ENCODE peak calls at places on chromosomes 16 and 17, in seven cellular contexts. One of them, this sample, is unnamed.

GRCh38 chr17:49344914-49345313 is 17.1 kb downstream of the ZNF652 start:
- DNase-seq in T-cell: no peak
- DNase-seq in thoracic aorta: no peak
- DNase-seq in AG09319: no peak
- DNase-seq in stimulated activated naive CD8-positive, alpha-beta T cell treated with anti-CD3 and anti-CD28 coated beads, Interleukin-15, Interleukin-2, amounts not matched to agents 100 U/mL and 50 U/mL, for 24 hours: no peak
- DNase-seq in stimulated activated naive CD4-positive, alpha-beta T cell: no peak
- DNase-seq in SHP77: no peak
- DNase-seq in this sample: no peak

GRCh38 chr17:28547623-28548416 is 4.6 kb downstream of the UNC119 start:
- DNase-seq in T-cell: peak
- DNase-seq in thoracic aorta: no peak
- DNase-seq in AG09319: no peak
- DNase-seq in stimulated activated naive CD8-positive, alpha-beta T cell treated with anti-CD3 and anti-CD28 coated beads, Interleukin-15, Interleukin-2, amounts not matched to agents 100 U/mL and 50 U/mL, for 24 hours: peak
- DNase-seq in stimulated activated naive CD4-positive, alpha-beta T cell: peak
- DNase-seq in SHP77: peak
- DNase-seq in this sample: peak

GRCh38 chr17:72456026-72456569 is 335.3 kb downstream of the SOX9 start:
- DNase-seq in T-cell: no peak
- DNase-seq in thoracic aorta: no peak
- DNase-seq in AG09319: no peak
- DNase-seq in stimulated activated naive CD8-positive, alpha-beta T cell treated with anti-CD3 and anti-CD28 coated beads, Interleukin-15, Interleukin-2, amounts not matched to agents 100 U/mL and 50 U/mL, for 24 hours: no peak
- DNase-seq in stimulated activated naive CD4-positive, alpha-beta T cell: no peak
- DNase-seq in SHP77: no peak
- DNase-seq in this sample: no peak

GRCh38 chr17:74427048-74427762 is 4.7 kb upstream of the GPRC5C start:
- DNase-seq in T-cell: no peak
- DNase-seq in thoracic aorta: no peak
- DNase-seq in AG09319: no peak
- DNase-seq in stimulated activated naive CD8-positive, alpha-beta T cell treated with anti-CD3 and anti-CD28 coated beads, Interleukin-15, Interleukin-2, amounts not matched to agents 100 U/mL and 50 U/mL, for 24 hours: no peak
- DNase-seq in stimulated activated naive CD4-positive, alpha-beta T cell: no peak
- DNase-seq in SHP77: no peak
- DNase-seq in this sample: no peak

GRCh38 chr16:57821149-57821971 is 19.1 kb upstream of the KIFC3 start:
- DNase-seq in T-cell: no peak
- DNase-seq in thoracic aorta: no peak
- DNase-seq in AG09319: no peak
- DNase-seq in stimulated activated naive CD8-positive, alpha-beta T cell treated with anti-CD3 and anti-CD28 coated beads, Interleukin-15, Interleukin-2, amounts not matched to agents 100 U/mL and 50 U/mL, for 24 hours: no peak
- DNase-seq in stimulated activated naive CD4-positive, alpha-beta T cell: no peak
- DNase-seq in SHP77: no peak
- DNase-seq in this sample: no peak

GRCh38 chr16:88922114-88922825 is 54.7 kb downstream of the CBFA2T3 start:
- DNase-seq in T-cell: no peak
- DNase-seq in thoracic aorta: peak
- DNase-seq in AG09319: peak
- DNase-seq in stimulated activated naive CD8-positive, alpha-beta T cell treated with anti-CD3 and anti-CD28 coated beads, Interleukin-15, Interleukin-2, amounts not matched to agents 100 U/mL and 50 U/mL, for 24 hours: no peak
- DNase-seq in stimulated activated naive CD4-positive, alpha-beta T cell: no peak
- DNase-seq in SHP77: no peak
- DNase-seq in this sample: no peak

GRCh38 chr16:10355589-10355988 is 30.3 kb upstream of the ATF7IP2 start:
- DNase-seq in T-cell: no peak
- DNase-seq in thoracic aorta: no peak
- DNase-seq in AG09319: no peak
- DNase-seq in stimulated activated naive CD8-positive, alpha-beta T cell treated with anti-CD3 and anti-CD28 coated beads, Interleukin-15, Interleukin-2, amounts not matched to agents 100 U/mL and 50 U/mL, for 24 hours: no peak
- DNase-seq in stimulated activated naive CD4-positive, alpha-beta T cell: no peak
- DNase-seq in SHP77: no peak
- DNase-seq in this sample: no peak

GRCh38 chr16:31695667-31696066 is 168.0 kb downstream of the AHSP start:
- DNase-seq in T-cell: peak
- DNase-seq in thoracic aorta: no peak
- DNase-seq in AG09319: no peak
- DNase-seq in stimulated activated naive CD8-positive, alpha-beta T cell treated with anti-CD3 and anti-CD28 coated beads, Interleukin-15, Interleukin-2, amounts not matched to agents 100 U/mL and 50 U/mL, for 24 hours: no peak
- DNase-seq in stimulated activated naive CD4-positive, alpha-beta T cell: peak
- DNase-seq in SHP77: no peak
- DNase-seq in this sample: peak

GRCh38 chr17:28571255-28572122 is at the start of gene PIGS:
- DNase-seq in T-cell: peak
- DNase-seq in thoracic aorta: peak
- DNase-seq in AG09319: peak
- DNase-seq in stimulated activated naive CD8-positive, alpha-beta T cell treated with anti-CD3 and anti-CD28 coated beads, Interleukin-15, Interleukin-2, amounts not matched to agents 100 U/mL and 50 U/mL, for 24 hours: peak
- DNase-seq in stimulated activated naive CD4-positive, alpha-beta T cell: peak
- DNase-seq in SHP77: peak
- DNase-seq in this sample: peak

GRCh38 chr16:11329080-11329491 is 16.2 kb upstream of the RMI2 start:
- DNase-seq in T-cell: no peak
- DNase-seq in thoracic aorta: no peak
- DNase-seq in AG09319: no peak
- DNase-seq in stimulated activated naive CD8-positive, alpha-beta T cell treated with anti-CD3 and anti-CD28 coated beads, Interleukin-15, Interleukin-2, amounts not matched to agents 100 U/mL and 50 U/mL, for 24 hours: no peak
- DNase-seq in stimulated activated naive CD4-positive, alpha-beta T cell: no peak
- DNase-seq in SHP77: no peak
- DNase-seq in this sample: no peak

GRCh38 chr17:14212401-14212800 is 24.3 kb downstream of the CDRT15 start:
- DNase-seq in T-cell: no peak
- DNase-seq in thoracic aorta: no peak
- DNase-seq in AG09319: no peak
- DNase-seq in stimulated activated naive CD8-positive, alpha-beta T cell treated with anti-CD3 and anti-CD28 coated beads, Interleukin-15, Interleukin-2, amounts not matched to agents 100 U/mL and 50 U/mL, for 24 hours: no peak
- DNase-seq in stimulated activated naive CD4-positive, alpha-beta T cell: no peak
- DNase-seq in SHP77: no peak
- DNase-seq in this sample: no peak

GRCh38 chr16:11679250-11679649 is 11.0 kb downstream of the SNN start:
- DNase-seq in T-cell: no peak
- DNase-seq in thoracic aorta: no peak
- DNase-seq in AG09319: no peak
- DNase-seq in stimulated activated naive CD8-positive, alpha-beta T cell treated with anti-CD3 and anti-CD28 coated beads, Interleukin-15, Interleukin-2, amounts not matched to agents 100 U/mL and 50 U/mL, for 24 hours: no peak
- DNase-seq in stimulated activated naive CD4-positive, alpha-beta T cell: no peak
- DNase-seq in SHP77: no peak
- DNase-seq in this sample: no peak

GRCh38 chr16:69865701-69866100 is 85.4 kb upstream of the CLEC18A start:
- DNase-seq in T-cell: no peak
- DNase-seq in thoracic aorta: no peak
- DNase-seq in AG09319: no peak
- DNase-seq in stimulated activated naive CD8-positive, alpha-beta T cell treated with anti-CD3 and anti-CD28 coated beads, Interleukin-15, Interleukin-2, amounts not matched to agents 100 U/mL and 50 U/mL, for 24 hours: no peak
- DNase-seq in stimulated activated naive CD4-positive, alpha-beta T cell: no peak
- DNase-seq in SHP77: no peak
- DNase-seq in this sample: no peak

GRCh38 chr17:79136596-79136995 is 62.0 kb downstream of the ENGASE start:
- DNase-seq in T-cell: no peak
- DNase-seq in thoracic aorta: no peak
- DNase-seq in AG09319: no peak
- DNase-seq in stimulated activated naive CD8-positive, alpha-beta T cell treated with anti-CD3 and anti-CD28 coated beads, Interleukin-15, Interleukin-2, amounts not matched to agents 100 U/mL and 50 U/mL, for 24 hours: no peak
- DNase-seq in stimulated activated naive CD4-positive, alpha-beta T cell: no peak
- DNase-seq in SHP77: no peak
- DNase-seq in this sample: no peak

GRCh38 chr17:64356304-64356686 is 34.4 kb downstream of the PECAM1 start:
- DNase-seq in T-cell: no peak
- DNase-seq in thoracic aorta: no peak
- DNase-seq in AG09319: no peak
- DNase-seq in stimulated activated naive CD8-positive, alpha-beta T cell treated with anti-CD3 and anti-CD28 coated beads, Interleukin-15, Interleukin-2, amounts not matched to agents 100 U/mL and 50 U/mL, for 24 hours: no peak
- DNase-seq in stimulated activated naive CD4-positive, alpha-beta T cell: no peak
- DNase-seq in SHP77: no peak
- DNase-seq in this sample: no peak

GRCh38 chr17:7940743-7941142 is 8.7 kb downstream of the CNTROB start:
- DNase-seq in T-cell: no peak
- DNase-seq in thoracic aorta: no peak
- DNase-seq in AG09319: no peak
- DNase-seq in stimulated activated naive CD8-positive, alpha-beta T cell treated with anti-CD3 and anti-CD28 coated beads, Interleukin-15, Interleukin-2, amounts not matched to agents 100 U/mL and 50 U/mL, for 24 hours: no peak
- DNase-seq in stimulated activated naive CD4-positive, alpha-beta T cell: no peak
- DNase-seq in SHP77: no peak
- DNase-seq in this sample: no peak

GRCh38 chr16:27245276-27246231 is 23.0 kb downstream of the NSMCE1 start:
- DNase-seq in T-cell: no peak
- DNase-seq in thoracic aorta: no peak
- DNase-seq in AG09319: peak
- DNase-seq in stimulated activated naive CD8-positive, alpha-beta T cell treated with anti-CD3 and anti-CD28 coated beads, Interleukin-15, Interleukin-2, amounts not matched to agents 100 U/mL and 50 U/mL, for 24 hours: peak
- DNase-seq in stimulated activated naive CD4-positive, alpha-beta T cell: no peak
- DNase-seq in SHP77: peak
- DNase-seq in this sample: no peak

GRCh38 chr17:66301418-66301863 is 972 bp upstream of the PRKCA start:
- DNase-seq in T-cell: no peak
- DNase-seq in thoracic aorta: no peak
- DNase-seq in AG09319: no peak
- DNase-seq in stimulated activated naive CD8-positive, alpha-beta T cell treated with anti-CD3 and anti-CD28 coated beads, Interleukin-15, Interleukin-2, amounts not matched to agents 100 U/mL and 50 U/mL, for 24 hours: no peak
- DNase-seq in stimulated activated naive CD4-positive, alpha-beta T cell: no peak
- DNase-seq in SHP77: no peak
- DNase-seq in this sample: no peak

GRCh38 chr17:82345151-82345976 is 11.8 kb upstream of the SECTM1 start:
- DNase-seq in T-cell: no peak
- DNase-seq in thoracic aorta: no peak
- DNase-seq in AG09319: no peak
- DNase-seq in stimulated activated naive CD8-positive, alpha-beta T cell treated with anti-CD3 and anti-CD28 coated beads, Interleukin-15, Interleukin-2, amounts not matched to agents 100 U/mL and 50 U/mL, for 24 hours: no peak
- DNase-seq in stimulated activated naive CD4-positive, alpha-beta T cell: no peak
- DNase-seq in SHP77: no peak
- DNase-seq in this sample: no peak

GRCh38 chr16:22948603-22949368 is 134.8 kb downstream of the HS3ST2 start:
- DNase-seq in T-cell: no peak
- DNase-seq in thoracic aorta: peak
- DNase-seq in AG09319: peak
- DNase-seq in stimulated activated naive CD8-positive, alpha-beta T cell treated with anti-CD3 and anti-CD28 coated beads, Interleukin-15, Interleukin-2, amounts not matched to agents 100 U/mL and 50 U/mL, for 24 hours: peak
- DNase-seq in stimulated activated naive CD4-positive, alpha-beta T cell: no peak
- DNase-seq in SHP77: peak
- DNase-seq in this sample: peak

This sample was measured in Jurkat, Clone E6-1.